ENCODE peak calls at places on chromosomes 16 and 17, in six cellular contexts. G is right lobe of liver, X is PC-3, J is AG04450, V is BJ, N is H9. Q is an unnamed sample.

GRCh38 chr17:45410144-45411091 is 22.3 kb downstream of the ARHGAP27 start:
- DNase-seq in G (peak; percentile 49), X (no peak), J (no peak), V (no peak), N (no peak), Q (peak; percentile 62)

GRCh38 chr17:41660221-41660711 is 28.4 kb upstream of the EIF1 start:
- DNase-seq in G (no peak), X (no peak), J (no peak), V (no peak), N (no peak), Q (no peak)

GRCh38 chr17:57442914-57443571 is 186.7 kb downstream of the MSI2 start:
- DNase-seq in G (no peak), X (peak; percentile 39), J (no peak), V (no peak), N (no peak), Q (peak; percentile 35)

GRCh38 chr16:67246081-67246944 is 968 bp downstream of the FHOD1 start:
- DNase-seq in G (peak; percentile 77), X (peak; percentile 83), J (peak; percentile 63), V (peak; percentile 50), N (peak; percentile 98), Q (peak; percentile 49)

GRCh38 chr17:6603746-6604325 is 36.7 kb downstream of the KIAA0753 start:
- DNase-seq in G (no peak), X (no peak), J (no peak), V (no peak), N (no peak), Q (no peak)

GRCh38 chr17:63961355-63962207 is 11.1 kb downstream of the SCN4A start:
- DNase-seq in G (peak; percentile 76), X (peak; percentile 39), J (no peak), V (no peak), N (peak; percentile 100), Q (no peak)

GRCh38 chr16:7487896-7488295 is 155.3 kb downstream of the RBFOX1 start:
- DNase-seq in G (no peak), X (no peak), J (no peak), V (no peak), N (no peak), Q (no peak)

GRCh38 chr17:16919663-16920627 is 52.0 kb downstream of the TNFRSF13B start:
- DNase-seq in G (no peak), X (no peak), J (no peak), V (no peak), N (peak; percentile 90), Q (no peak)

GRCh38 chr17:80720624-80721577 is 176.3 kb downstream of the RPTOR start:
- DNase-seq in G (no peak), X (peak; percentile 97), J (no peak), V (no peak), N (no peak), Q (no peak)

GRCh38 chr17:17886253-17886652 is 49.5 kb upstream of the SREBF1 start:
- DNase-seq in G (no peak), X (no peak), J (no peak), V (no peak), N (no peak), Q (no peak)

GRCh38 chr16:20166531-20167235 is 93.0 kb upstream of the GPR139 start:
- DNase-seq in G (no peak), X (no peak), J (no peak), V (no peak), N (no peak), Q (no peak)

GRCh38 chr17:44331249-44331760 is 6.7 kb upstream of the SLC25A39 start:
- DNase-seq in G (no peak), X (peak; percentile 97), J (no peak), V (peak; percentile 24), N (peak; percentile 85), Q (no peak)

GRCh38 chr17:58317421-58318064 is 11.1 kb downstream of the TSPOAP1 start:
- DNase-seq in G (peak; percentile 37), X (peak; percentile 95), J (peak; percentile 43), V (peak; percentile 14), N (peak; percentile 83), Q (peak; percentile 55)

GRCh38 chr17:1109606-1110523 is 69.9 kb downstream of the ABR start:
- DNase-seq in G (no peak), X (peak; percentile 60), J (no peak), V (no peak), N (peak; percentile 75), Q (peak; percentile 39)

GRCh38 chr17:33522623-33523022 is 229.5 kb upstream of the ASIC2 start:
- DNase-seq in G (no peak), X (no peak), J (no peak), V (no peak), N (peak; percentile 71), Q (no peak)
- TF ChIP-seq CTCF in G (no peak), X (no peak), J (no peak), V (no peak), N (peak; percentile 67), Q (no peak)

GRCh38 chr16:30369938-30370443 is 303 bp downstream of the TBC1D10B start:
- DNase-seq in G (no peak), X (no peak), J (no peak), V (no peak), N (no peak), Q (no peak)
- TF ChIP-seq CTCF in G (no peak), X (no peak), J (no peak), V (no peak), N (no peak), Q (no peak)

GRCh38 chr17:5194346-5194745 is 2.7 kb upstream of the ZNF594 start:
- DNase-seq in G (no peak), X (no peak), J (no peak), V (no peak), N (no peak), Q (no peak)

GRCh38 chr17:5191541-5192417 is at the start of gene ZNF594:
- DNase-seq in G (peak; percentile 97), X (peak; percentile 91), J (peak; percentile 89), V (peak; percentile 72), N (peak; percentile 99), Q (peak; percentile 96)
- TF ChIP-seq CTCF in G (peak; percentile 87), X (peak; percentile 68), J (peak; percentile 67), V (peak; percentile 79), N (peak; percentile 82), Q (no peak)

GRCh38 chr16:65697061-65697460 is 575.2 kb upstream of the CDH11 start:
- DNase-seq in G (no peak), X (no peak), J (no peak), V (no peak), N (no peak), Q (no peak)
- TF ChIP-seq CTCF in G (no peak), X (peak; percentile 33), J (no peak), V (peak; percentile 36), N (no peak), Q (no peak)

GRCh38 chr17:76000016-76000754 is 470 bp upstream of the CDK3 start:
- DNase-seq in G (peak; percentile 49), X (peak; percentile 67), J (no peak), V (no peak), N (peak; percentile 93), Q (peak; percentile 50)

GRCh38 chr17:76003915-76004314 is 3.3 kb downstream of the CDK3 start:
- DNase-seq in G (no peak), X (no peak), J (no peak), V (no peak), N (no peak), Q (no peak)

GRCh38 chr17:75998327-75998795 is 2.3 kb upstream of the CDK3 start:
- DNase-seq in G (no peak), X (peak; percentile 76), J (no peak), V (no peak), N (no peak), Q (no peak)

GRCh38 chr17:76002100-76002499 is 1.4 kb downstream of the CDK3 start:
- DNase-seq in G (peak; percentile 15), X (peak; percentile 1), J (no peak), V (no peak), N (no peak), Q (no peak)

DNA sequence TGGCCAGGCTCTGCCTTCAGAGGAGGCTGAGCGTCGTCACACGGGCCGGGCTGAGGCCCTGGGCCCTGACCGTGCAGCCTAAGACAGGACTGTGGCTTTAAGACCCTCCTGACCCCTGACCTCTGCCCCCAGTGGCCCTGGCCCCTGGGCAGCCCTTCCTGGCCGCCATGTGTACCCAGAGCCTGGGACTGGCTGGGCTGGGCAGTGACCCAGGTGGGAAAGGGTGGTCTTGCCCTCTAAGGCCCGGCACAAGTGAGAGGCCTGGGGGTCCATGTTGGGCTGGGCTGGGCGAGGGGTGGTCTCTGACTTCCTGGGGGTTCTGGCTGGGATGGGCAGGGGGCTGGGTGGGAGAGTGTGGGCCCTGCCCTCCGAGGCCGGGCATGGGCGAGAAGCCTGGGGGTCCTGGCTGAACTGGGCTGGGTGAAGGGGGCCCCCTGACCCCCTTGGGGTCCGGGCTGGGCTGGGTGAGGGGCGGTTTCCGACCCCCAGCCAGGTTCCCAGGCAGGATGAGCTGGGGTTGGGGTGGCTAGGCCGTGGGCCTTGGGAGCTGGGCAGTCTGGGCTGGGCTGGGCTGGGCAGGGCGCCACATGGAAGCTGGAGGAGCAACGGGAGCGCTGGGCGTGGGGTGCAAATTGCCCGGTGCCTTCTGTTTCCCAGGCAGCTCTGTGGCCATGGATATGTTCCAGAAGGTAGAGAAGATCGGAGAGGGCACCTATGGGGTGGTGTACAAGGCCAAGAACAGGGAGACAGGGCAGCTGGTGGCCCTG is at the start of gene CDK3:
- DNase-seq in G (peak; percentile 21), X (no peak), J (no peak), V (no peak), N (no peak), Q (no peak)
- TF ChIP-seq CTCF in G (no peak), X (peak; percentile 44), J (no peak), V (no peak), N (no peak), Q (no peak)